ENCODE peak calls at places on chromosomes 4 and X, in five cellular contexts. I, D, E, P and B are unnamed samples.

GRCh38 chrX:115372026-115372610 is 82.6 kb downstream of the LUZP4 start:
- DNase-seq in I (no peak), D (no peak), E (no peak), P (peak), B (no peak)

GRCh38 chr4:82667761-82668505 is 106.1 kb upstream of the TMEM150C start:
- DNase-seq in I (no peak), D (no peak), E (no peak), P (no peak), B (no peak)

GRCh38 chr4:4852591-4853362 is 6.7 kb upstream of the MSX1 start:
- DNase-seq in I (peak), D (no peak), E (peak), P (no peak), B (no peak)

GRCh38 chrX:80648023-80648422 is 161.7 kb downstream of the BRWD3 start:
- DNase-seq in I (no peak), D (no peak), E (peak), P (no peak), B (no peak)

GRCh38 chr4:188778880-188779279 is 639.6 kb downstream of the TRIML1 start:
- DNase-seq in I (no peak), D (no peak), E (no peak), P (no peak), B (no peak)

GRCh38 chrX:68139791-68140190 is 293.5 kb downstream of the OPHN1 start:
- DNase-seq in I (no peak), D (no peak), E (no peak), P (no peak), B (no peak)

GRCh38 chrX:132181364-132181763 is 37.9 kb downstream of the RAP2C start:
- DNase-seq in I (no peak), D (no peak), E (no peak), P (no peak), B (no peak)

GRCh38 chr4:25058796-25059195 is 28.1 kb upstream of the LGI2 start:
- DNase-seq in I (no peak), D (no peak), E (no peak), P (no peak), B (no peak)

GRCh38 chrX:97326456-97326855 is 442.7 kb downstream of the RPA4 start:
- DNase-seq in I (no peak), D (peak), E (no peak), P (no peak), B (no peak)

GRCh38 chrX:118346258-118347094 is 570 bp downstream of the WDR44 start:
- DNase-seq in I (peak), D (no peak), E (peak), P (no peak), B (peak)

GRCh38 chr4:76822294-76822693 is 75.7 kb downstream of the SOWAHB start:
- DNase-seq in I (no peak), D (no peak), E (no peak), P (no peak), B (no peak)

GRCh38 chr4:3324093-3324815 is 31.4 kb downstream of the RGS12 start:
- DNase-seq in I (peak), D (no peak), E (no peak), P (no peak), B (no peak)

GRCh38 chr4:37741564-37741963 is 55.4 kb upstream of the RELL1 start:
- DNase-seq in I (no peak), D (no peak), E (no peak), P (no peak), B (peak)

GRCh38 chrX:13808293-13808692 is 8.6 kb downstream of the GPM6B start:
- DNase-seq in I (no peak), D (no peak), E (no peak), P (no peak), B (no peak)

GRCh38 chr4:163662761-163663160 is 168.3 kb downstream of the TMA16 start:
- DNase-seq in I (no peak), D (no peak), E (no peak), P (no peak), B (no peak)

GRCh38 chr4:1246111-1246881 is 2.6 kb downstream of the CTBP1 start:
- DNase-seq in I (no peak), D (no peak), E (peak), P (no peak), B (no peak)

GRCh38 chrX:154368630-154369452 is 5.6 kb downstream of the FLNA start:
- DNase-seq in I (peak), D (peak), E (no peak), P (peak), B (peak)

GRCh38 chr4:149980941-149981340 is 97.3 kb upstream of the DCLK2 start:
- DNase-seq in I (peak), D (no peak), E (peak), P (peak), B (peak)

GRCh38 chrX:107716816-107717700 is 58.5 kb downstream of the TSC22D3 start:
- DNase-seq in I (no peak), D (peak), E (peak), P (peak), B (no peak)

GRCh38 chr4:78775278-78776030 is 696 bp upstream of the BMP2K start:
- DNase-seq in I (peak), D (no peak), E (peak), P (peak), B (peak)
- TF ChIP-seq ZBTB33 in I (peak), D (no peak), E (no peak), P (no peak), B (no peak)

DNA sequence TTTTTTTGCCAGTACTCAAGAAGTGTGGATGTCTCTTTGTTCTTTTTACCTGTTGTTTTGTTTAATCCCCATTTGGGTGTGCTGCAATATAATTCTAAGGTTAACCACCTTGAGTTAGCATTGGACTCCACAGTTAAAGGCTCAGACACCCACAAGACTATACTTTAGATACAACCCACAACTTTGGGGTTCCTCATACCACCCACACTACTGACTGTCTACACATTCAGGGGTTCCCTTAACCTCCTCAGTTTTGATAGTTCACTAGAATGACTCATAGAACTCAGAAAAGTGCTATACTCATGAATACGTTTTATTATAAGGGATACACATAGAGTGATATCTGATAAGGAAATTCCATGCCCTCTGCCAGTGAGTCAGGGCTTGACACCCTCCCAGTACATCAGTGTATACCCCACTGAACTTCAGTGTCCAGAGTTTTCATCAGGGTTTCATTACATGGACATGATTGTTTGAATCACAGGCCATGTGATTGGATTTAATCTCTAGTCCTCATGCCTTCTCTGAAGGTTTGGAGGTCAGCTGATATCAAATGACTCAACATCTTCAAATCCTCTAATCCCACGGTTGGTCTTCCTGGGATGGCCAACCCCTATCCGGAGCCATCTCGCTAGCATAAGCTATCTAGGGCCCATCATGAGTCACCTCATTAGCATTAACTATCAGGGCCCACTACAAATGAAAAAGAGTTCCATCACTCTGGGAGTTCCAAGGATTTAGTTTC is 357.6 kb upstream of the EMCN start:
- DNase-seq in I (no peak), D (no peak), E (no peak), P (no peak), B (no peak)
- TF ChIP-seq ZBTB33 in I (no peak), D (no peak), E (no peak), P (no peak), B (no peak)

GRCh38 chrX:49054073-49054762 is 4.6 kb upstream of the CCDC120 start:
- DNase-seq in I (no peak), D (no peak), E (no peak), P (no peak), B (no peak)
- TF ChIP-seq ZBTB33 in I (no peak), D (no peak), E (no peak), P (no peak), B (no peak)

GRCh38 chr4:8350841-8351461 is 81.4 kb downstream of the HTRA3 start:
- DNase-seq in I (no peak), D (no peak), E (peak), P (no peak), B (no peak)
- TF ChIP-seq ZBTB33 in I (no peak), D (no peak), E (no peak), P (no peak), B (no peak)

GRCh38 chr4:73895201-73896177 is 26.3 kb downstream of the CXCL1 start:
- DNase-seq in I (no peak), D (no peak), E (no peak), P (no peak), B (no peak)
- TF ChIP-seq ZBTB33 in I (no peak), D (no peak), E (no peak), P (no peak), B (no peak)

GRCh38 chrX:8364369-8365141 is 100.1 kb upstream of the VCX3B start:
- DNase-seq in I (no peak), D (no peak), E (peak), P (no peak), B (peak)
- TF ChIP-seq ZBTB33 in I (no peak), D (no peak), E (no peak), P (no peak), B (no peak)

GRCh38 chrX:23841847-23842522 is 59.0 kb downstream of the SAT1 start:
- DNase-seq in I (no peak), D (no peak), E (no peak), P (no peak), B (peak)

GRCh38 chrX:23845316-23845932 is 62.3 kb downstream of the APOO start:
- DNase-seq in I (no peak), D (no peak), E (no peak), P (no peak), B (peak)

GRCh38 chrX:23838953-23839352 is 56.0 kb downstream of the SAT1 start:
- DNase-seq in I (no peak), D (no peak), E (no peak), P (no peak), B (no peak)

GRCh38 chrX:23844502-23845138 is 61.6 kb downstream of the SAT1 start:
- DNase-seq in I (peak), D (no peak), E (peak), P (no peak), B (peak)

GRCh38 chrX:23840674-23841073 is 57.7 kb downstream of the SAT1 start:
- DNase-seq in I (no peak), D (no peak), E (no peak), P (no peak), B (no peak)
- TF ChIP-seq ZBTB33 in I (no peak), D (no peak), E (no peak), P (no peak), B (no peak)